ENCODE peak calls at places on chromosomes 3 and 15, in seven cellular contexts. D is HuH-7.5; C is left ventricle myocardium inferior; F is T-helper 9 cell; P is activated CD4-positive, alpha-beta T cell treated with anti-CD3 and anti-CD28 coated beads, Interleukin-2, amount 10 ng/mL, durations not matched to agents 7 days and 5 days; H is mesendoderm; K is CD4-positive, CD25-positive, alpha-beta regulatory T cell. U is an unnamed sample.

GRCh38 chr3:169891886-169892285 is 19.5 kb upstream of the SAMD7 start:
- DNase-seq in D (no peak), C (no peak), F (no peak), P (no peak), H (no peak), K (no peak), U (no peak)

GRCh38 chr3:196501316-196502064 is 2.1 kb downstream of the RNF168 start:
- DNase-seq in D (no peak), C (no peak), F (no peak), P (peak; percentile 20), H (peak; percentile 59), K (no peak), U (peak; percentile 12)

GRCh38 chr15:73841756-73842590 is 31.4 kb upstream of the TBC1D21 start:
- DNase-seq in D (no peak), C (no peak), F (no peak), P (no peak), H (no peak), K (no peak), U (no peak)

GRCh38 chr3:156812521-156813335 is 13.4 kb upstream of the LEKR1 start:
- DNase-seq in D (peak; percentile 61), C (no peak), F (no peak), P (peak; percentile 11), H (peak; percentile 72), K (no peak), U (no peak)

GRCh38 chr3:11434017-11434526 is 161.9 kb downstream of the ATG7 start:
- DNase-seq in D (no peak), C (peak; percentile 55), F (no peak), P (no peak), H (no peak), K (no peak), U (no peak)

GRCh38 chr3:61908344-61908743 is 347.0 kb downstream of the PTPRG start:
- DNase-seq in D (no peak), C (no peak), F (no peak), P (no peak), H (no peak), K (no peak), U (no peak)

GRCh38 chr15:41890050-41890690 is 3.7 kb downstream of the SPTBN5 start:
- DNase-seq in D (no peak), C (no peak), F (no peak), P (no peak), H (no peak), K (no peak), U (no peak)

GRCh38 chr3:30344288-30344687 is 262.1 kb upstream of the TGFBR2 start:
- DNase-seq in D (peak; percentile 31), C (no peak), F (no peak), P (no peak), H (no peak), K (no peak), U (no peak)

GRCh38 chr15:92907229-92907628 is 7.1 kb downstream of the CHD2 start:
- DNase-seq in D (no peak), C (no peak), F (no peak), P (no peak), H (no peak), K (no peak), U (no peak)

GRCh38 chr15:34821907-34822306 is 26.6 kb upstream of the ACTC1 start:
- DNase-seq in D (no peak), C (no peak), F (no peak), P (no peak), H (no peak), K (no peak), U (no peak)

GRCh38 chr15:55289011-55289572 is 521 bp downstream of the RAB27A start:
- DNase-seq in D (peak; percentile 40), C (peak; percentile 18), F (peak; percentile 22), P (peak; percentile 48), H (peak; percentile 66), K (peak; percentile 14), U (peak; percentile 31)

GRCh38 chr15:78358114-78358513 is 18.0 kb downstream of the CRABP1 start:
- DNase-seq in D (no peak), C (no peak), F (no peak), P (no peak), H (peak; percentile 83), K (no peak), U (no peak)

GRCh38 chr3:113496924-113497323 is 18.0 kb downstream of the SPICE1 start:
- DNase-seq in D (no peak), C (no peak), F (no peak), P (no peak), H (no peak), K (no peak), U (no peak)

GRCh38 chr3:107271787-107272387 is 105.4 kb upstream of the CCDC54 start:
- DNase-seq in D (peak; percentile 10), C (no peak), F (no peak), P (no peak), H (peak; percentile 55), K (no peak), U (peak; percentile 34)

GRCh38 chr3:64449026-64449425 is 223.8 kb upstream of the PRICKLE2 start:
- DNase-seq in D (no peak), C (no peak), F (no peak), P (no peak), H (no peak), K (no peak), U (no peak)

GRCh38 chr3:142315083-142315482 is 89.7 kb upstream of the GK5 start:
- DNase-seq in D (no peak), C (no peak), F (no peak), P (no peak), H (peak; percentile 21), K (no peak), U (no peak)

GRCh38 chr15:89632563-89633430 is 22.5 kb downstream of the KIF7 start:
- DNase-seq in D (peak; percentile 21), C (no peak), F (no peak), P (no peak), H (no peak), K (no peak), U (no peak)

GRCh38 chr3:58880182-58880581 is 169.6 kb downstream of the CFAP20DC start:
- DNase-seq in D (no peak), C (no peak), F (no peak), P (no peak), H (no peak), K (no peak), U (no peak)

GRCh38 chr15:38316311-38316710 is 63.7 kb downstream of the SPRED1 start:
- DNase-seq in D (no peak), C (no peak), F (no peak), P (no peak), H (no peak), K (no peak), U (no peak)

GRCh38 chr3:57118279-57118678 is 46.9 kb downstream of the IL17RD start:
- DNase-seq in D (no peak), C (no peak), F (no peak), P (no peak), H (no peak), K (no peak), U (no peak)

GRCh38 chr3:114221165-114221880 is 16.1 kb downstream of the ZNF80 start:
- DNase-seq in D (no peak), C (peak; percentile 43), F (peak; percentile 24), P (peak; percentile 47), H (no peak), K (peak; percentile 44), U (no peak)

GRCh38 chr3:105033081-105033480 is 333.6 kb upstream of the ALCAM start:
- DNase-seq in D (no peak), C (no peak), F (no peak), P (no peak), H (no peak), K (no peak), U (no peak)

GRCh38 chr3:152235709-152236298 is 32.9 kb upstream of the MBNL1 start:
- DNase-seq in D (no peak), C (no peak), F (no peak), P (no peak), H (peak; percentile 55), K (no peak), U (no peak)

GRCh38 chr15:58361291-58361759 is 70.5 kb upstream of the LIPC start:
- DNase-seq in D (no peak), C (no peak), F (no peak), P (no peak), H (no peak), K (no peak), U (no peak)

GRCh38 chr3:9409981-9410849 is 12.8 kb downstream of the SETD5 start:
- DNase-seq in D (no peak), C (no peak), F (no peak), P (no peak), H (no peak), K (no peak), U (no peak)

GRCh38 chr3:187955076-187955952 is 198.6 kb upstream of the LPP start:
- DNase-seq in D (no peak), C (no peak), F (no peak), P (no peak), H (no peak), K (no peak), U (no peak)

GRCh38 chr15:70596354-70597055 is 166.9 kb downstream of the UACA start:
- DNase-seq in D (no peak), C (no peak), F (no peak), P (no peak), H (no peak), K (no peak), U (no peak)

U was measured in GM20000.